ENCODE peak calls at places on chromosomes 3 and 15, in four cellular contexts. B is K562, X is GM12878, C is HL-60. S is an unnamed sample.

GRCh38 chr3:164418426-164418825 is 659.9 kb downstream of the SI start:
- DNase-seq in B (no peak), X (no peak), C (no peak), S (no peak)

GRCh38 chr15:72481015-72481659 is 7.0 kb downstream of the ARIH1 start:
- DNase-seq in B (no peak), X (no peak), C (no peak), S (no peak)

GRCh38 chr15:43955140-43955539 is 128.3 kb downstream of the WDR76 start:
- DNase-seq in B (no peak), X (no peak), C (no peak), S (no peak)

GRCh38 chr3:119220970-119221667 is 19.6 kb downstream of the B4GALT4 start:
- DNase-seq in B (no peak), X (no peak), C (no peak), S (no peak)

GRCh38 chr15:62369454-62369853 is 204.4 kb upstream of the C2CD4B start:
- DNase-seq in B (no peak), X (no peak), C (no peak), S (no peak)

GRCh38 chr3:129824926-129825541 is 68.5 kb downstream of the TMCC1 start:
- DNase-seq in B (peak), X (peak), C (peak), S (no peak)

GRCh38 chr3:172716476-172716875 is 5.6 kb upstream of the NCEH1 start:
- DNase-seq in B (no peak), X (no peak), C (peak), S (no peak)

GRCh38 chr3:176848431-176849214 is 348.7 kb downstream of the TBL1XR1 start:
- DNase-seq in B (no peak), X (no peak), C (no peak), S (no peak)

GRCh38 chr15:41969851-41970431 is 2.4 kb downstream of the EHD4 start:
- DNase-seq in B (no peak), X (peak), C (no peak), S (no peak)

GRCh38 chr3:176349706-176350105 is 847.6 kb downstream of the TBL1XR1 start:
- DNase-seq in B (no peak), X (no peak), C (no peak), S (no peak)

GRCh38 chr15:67480741-67481140 is 40.2 kb upstream of the C15orf61 start:
- DNase-seq in B (no peak), X (no peak), C (no peak), S (no peak)

GRCh38 chr3:192887701-192888100 is 30.0 kb downstream of the MB21D2 start:
- DNase-seq in B (no peak), X (no peak), C (no peak), S (no peak)

GRCh38 chr15:52252781-52253180 is 42.8 kb downstream of the MYO5C start:
- DNase-seq in B (no peak), X (no peak), C (no peak), S (no peak)

GRCh38 chr3:190621971-190622370 is 108.1 kb downstream of the IL1RAP start:
- DNase-seq in B (no peak), X (no peak), C (peak), S (no peak)

GRCh38 chr3:111617912-111618601 is 22.9 kb upstream of the ZBED2 start:
- DNase-seq in B (no peak), X (no peak), C (no peak), S (no peak)

GRCh38 chr3:132629928-132630327 is 29.7 kb downstream of the ACAD11 start:
- DNase-seq in B (no peak), X (no peak), C (no peak), S (no peak)

GRCh38 chr3:194512895-194513601 is 26.2 kb upstream of the ATP13A3 start:
- DNase-seq in B (no peak), X (no peak), C (no peak), S (no peak)

GRCh38 chr3:114057011-114057347 is 442 bp downstream of the QTRT2 start:
- DNase-seq in B (no peak), X (no peak), C (no peak), S (no peak)

GRCh38 chr15:49101536-49101935 is 53.9 kb downstream of the COPS2 start:
- DNase-seq in B (no peak), X (no peak), C (no peak), S (no peak)

GRCh38 chr3:25495726-25496125 is 67.7 kb downstream of the RARB start:
- DNase-seq in B (no peak), X (no peak), C (no peak), S (no peak)

GRCh38 chr3:156035158-156035557 is 85.2 kb upstream of the KCNAB1 start:
- DNase-seq in B (no peak), X (no peak), C (no peak), S (no peak)

GRCh38 chr3:49339593-49339946 is 283 bp downstream of the USP4 start:
- DNase-seq in B (peak), X (no peak), C (no peak), S (no peak)

GRCh38 chr3:77605865-77606264 is 566.0 kb downstream of the ROBO2 start:
- DNase-seq in B (no peak), X (no peak), C (no peak), S (no peak)

GRCh38 chr3:83934208-83935150 is 1024.3 kb upstream of the CADM2 start:
- DNase-seq in B (no peak), X (peak), C (peak), S (no peak)

GRCh38 chr3:157261000-157261399 is 101.1 kb upstream of the CCNL1 start:
- DNase-seq in B (no peak), X (no peak), C (no peak), S (no peak)

GRCh38 chr15:64046347-64047153 is at the start of gene DAPK2:
- DNase-seq in B (peak), X (no peak), C (peak), S (peak)

GRCh38 chr3:134682196-134682880 is 31.5 kb upstream of the KY start:
- DNase-seq in B (no peak), X (no peak), C (no peak), S (no peak)

GRCh38 chr3:146187334-146187950 is 26.5 kb upstream of the PLOD2 start:
- DNase-seq in B (no peak), X (no peak), C (no peak), S (no peak)

GRCh38 chr3:54733079-54733478 is 194.8 kb downstream of the LRTM1 start:
- DNase-seq in B (no peak), X (no peak), C (no peak), S (no peak)

DNA sequence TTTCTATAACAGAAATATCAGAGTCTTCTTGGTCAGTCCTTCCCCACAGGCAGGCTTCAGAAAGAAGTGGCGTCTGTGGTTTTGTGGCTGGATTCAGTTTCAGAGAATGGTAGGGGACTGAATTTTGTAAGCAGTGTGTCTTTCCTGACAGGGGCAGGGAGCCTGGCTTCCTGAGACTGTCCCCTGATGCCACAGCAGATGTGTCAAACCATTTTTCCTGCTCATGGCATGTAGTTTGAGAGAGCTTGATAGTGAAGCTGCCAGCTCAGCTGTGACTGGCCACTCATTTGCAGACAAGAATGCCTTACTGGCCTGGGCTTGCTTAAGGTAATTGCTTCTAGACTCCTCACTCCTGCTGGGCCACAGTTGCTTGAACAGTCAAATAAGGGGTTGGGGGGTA is 26.4 kb downstream of the LARS2 start:
- DNase-seq in B (no peak), X (peak), C (no peak), S (peak)
- TF ChIP-seq SPI1 in B (no peak), X (no peak), C (no peak), S (no peak)

GRCh38 chr15:75694241-75695182 is 18.1 kb downstream of the CSPG4 start:
- DNase-seq in B (peak), X (no peak), C (no peak), S (no peak)
- TF ChIP-seq SPI1 in B (no peak), X (no peak), C (no peak), S (no peak)

DNA sequence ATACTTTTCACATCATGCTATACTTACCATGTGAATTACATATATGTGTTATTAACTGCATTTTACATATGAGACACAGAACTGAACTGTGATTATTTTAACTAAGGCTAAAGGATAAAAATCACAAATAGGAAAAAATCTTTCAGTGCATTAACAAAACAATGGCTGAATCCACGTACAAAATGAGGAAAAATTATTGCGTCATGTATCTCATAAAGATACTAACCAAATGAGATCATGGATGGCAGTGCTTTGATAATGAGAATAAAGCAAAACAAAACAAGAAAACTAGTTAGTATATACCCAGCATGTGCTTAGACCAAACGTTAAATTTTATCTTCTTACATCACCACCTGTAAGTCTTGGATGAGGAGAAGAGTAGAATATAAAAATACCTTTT is 66.0 kb downstream of the SCAPER start:
- DNase-seq in B (no peak), X (no peak), C (no peak), S (no peak)
- TF ChIP-seq SPI1 in B (no peak), X (no peak), C (no peak), S (no peak)

GRCh38 chr15:70768247-70768883 is 5.0 kb upstream of the UACA start:
- DNase-seq in B (no peak), X (peak), C (no peak), S (no peak)

GRCh38 chr15:70775160-70775559 is 11.8 kb upstream of the UACA start:
- DNase-seq in B (no peak), X (no peak), C (no peak), S (no peak)

GRCh38 chr15:70767668-70768067 is 4.3 kb upstream of the UACA start:
- DNase-seq in B (no peak), X (no peak), C (no peak), S (no peak)

GRCh38 chr15:70770863-70771262 is 7.5 kb upstream of the UACA start:
- DNase-seq in B (no peak), X (no peak), C (no peak), S (no peak)

GRCh38 chr15:70772402-70772801 is 9.0 kb upstream of the UACA start:
- DNase-seq in B (no peak), X (no peak), C (no peak), S (no peak)
- TF ChIP-seq SPI1 in B (no peak), X (no peak), C (no peak), S (no peak)

GRCh38 chr3:106208979-106209378 is 340.2 kb upstream of the CBLB start:
- DNase-seq in B (no peak), X (no peak), C (no peak), S (no peak)
- TF ChIP-seq SPI1 in B (no peak), X (no peak), C (no peak), S (no peak)

DNA sequence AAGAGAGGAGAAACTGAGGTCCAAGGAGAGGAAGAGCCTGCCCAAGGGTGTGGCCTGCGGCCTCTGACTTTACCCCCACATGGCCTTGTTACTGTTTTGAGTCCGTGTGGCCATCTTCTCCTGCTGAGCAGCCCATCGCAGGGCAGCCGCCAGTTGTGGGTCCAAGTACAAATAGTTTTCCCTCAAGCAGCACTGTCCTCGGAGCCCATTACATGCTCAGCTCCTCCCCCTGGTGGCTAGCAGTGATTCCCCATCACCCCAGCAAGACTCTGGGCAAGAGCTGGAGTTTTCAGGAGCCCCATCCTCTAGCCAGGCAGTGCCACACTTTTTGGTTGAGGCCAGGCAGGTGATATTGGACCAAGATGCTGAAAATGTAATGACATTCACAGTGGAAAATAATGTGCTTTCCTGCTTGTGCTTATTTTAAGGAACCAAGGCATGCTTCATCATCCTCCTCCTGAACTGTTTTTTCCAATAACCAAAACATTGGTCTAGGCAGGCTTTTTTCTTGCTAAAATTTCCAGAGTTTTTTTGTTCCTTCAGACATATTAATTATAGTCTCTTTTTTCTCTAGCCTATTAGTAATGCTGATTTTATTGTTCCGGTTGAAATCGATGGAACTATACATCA is 23.2 kb upstream of the VILL start:
- DNase-seq in B (peak), X (no peak), C (peak), S (peak)
- TF ChIP-seq SPI1 in B (no peak), X (no peak), C (no peak), S (no peak)

GRCh38 chr3:151037746-151038145 is 47.7 kb upstream of the MED12L start:
- DNase-seq in B (no peak), X (no peak), C (no peak), S (no peak)
- TF ChIP-seq SPI1 in B (no peak), X (no peak), C (no peak), S (no peak)

DNA sequence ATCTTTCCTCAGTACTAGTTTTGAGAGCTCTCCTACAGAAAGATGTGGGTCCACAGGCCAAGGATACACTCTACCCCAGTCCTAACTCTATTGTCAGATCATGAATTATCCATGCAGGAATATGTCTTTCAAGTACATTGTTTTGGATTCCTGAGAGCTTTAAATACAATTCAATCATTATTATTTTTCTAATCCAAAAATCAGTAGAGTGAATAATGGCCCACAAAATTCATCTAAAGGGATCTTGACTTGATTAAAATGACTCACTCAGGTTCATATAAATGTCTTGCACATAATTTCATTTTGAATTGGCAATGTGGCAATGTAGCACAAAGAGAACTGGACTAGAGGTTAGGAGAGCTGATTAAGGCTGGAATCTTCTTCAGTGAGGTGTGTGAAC is 93.9 kb downstream of the ZPLD1 start:
- DNase-seq in B (no peak), X (no peak), C (no peak), S (no peak)
- TF ChIP-seq SPI1 in B (no peak), X (no peak), C (no peak), S (no peak)

S was measured in GM12891.